ENCODE peak calls at places on chromosome 20, in five cellular contexts. Z is HT-29, E is hippocampal formation, T is NCI-H1105 treated with DMSO at 0.1 percent for 48 hours, M is adipocyte. R is an unnamed sample.

GRCh38 chr20:48760403-48760889 is 67.4 kb downstream of the PREX1 start:
- DNase-seq in Z (no peak), M (no peak), T (no peak), E (no peak), R (peak; percentile 39)

GRCh38 chr20:42191140-42191860 is 573.1 kb upstream of the CHD6 start:
- DNase-seq in Z (no peak), T (no peak), M (no peak), E (no peak), R (no peak)

GRCh38 chr20:29689411-29690225 is 1567.8 kb upstream of the DEFB115 start:
- DNase-seq in T (peak; percentile 91), Z (no peak), E (no peak), M (no peak), R (peak; percentile 69)

GRCh38 chr20:17594443-17594842 is 24.6 kb downstream of the DSTN start:
- DNase-seq in Z (peak; percentile 75), T (no peak), M (peak; percentile 53), E (no peak), R (peak; percentile 36)

GRCh38 chr20:5642155-5642981 is 107.8 kb upstream of the SHLD1 start:
- DNase-seq in T (peak; percentile 12), M (peak; percentile 66), Z (no peak), E (no peak), R (peak; percentile 54)

GRCh38 chr20:58482416-58482815 is 32.8 kb downstream of the APCDD1L start:
- DNase-seq in T (no peak), Z (no peak), M (no peak), E (no peak), R (peak; percentile 32)

GRCh38 chr20:58538752-58539151 is 23.6 kb upstream of the APCDD1L start:
- DNase-seq in Z (no peak), M (no peak), T (no peak), E (no peak), R (no peak)

GRCh38 chr20:51650685-51651134 is 108.2 kb upstream of the NFATC2 start:
- DNase-seq in M (peak; percentile 61), T (no peak), Z (no peak), E (no peak), R (peak; percentile 40)

GRCh38 chr20:62771396-62772102 is 24.7 kb upstream of the MRGBP start:
- DNase-seq in M (no peak), E (no peak), T (no peak), Z (no peak), R (no peak)

GRCh38 chr20:48286571-48287551 is 501.6 kb upstream of the SULF2 start:
- DNase-seq in Z (peak; percentile 49), M (peak; percentile 21), T (no peak), E (no peak), R (peak; percentile 30)

GRCh38 chr20:41563087-41563486 is 55.1 kb downstream of the CHD6 start:
- DNase-seq in M (no peak), E (no peak), Z (no peak), T (no peak), R (no peak)

GRCh38 chr20:25325073-25325472 is 65.6 kb downstream of the ABHD12 start:
- DNase-seq in E (no peak), Z (no peak), M (no peak), T (no peak), R (no peak)

GRCh38 chr20:13800728-13801134 is 15.9 kb downstream of the NDUFAF5 start:
- DNase-seq in M (peak; percentile 81), Z (peak; percentile 65), E (no peak), T (peak; percentile 99), R (peak; percentile 88)

GRCh38 chr20:31849306-31849930 is 4.0 kb upstream of the FOXS1 start:
- DNase-seq in M (no peak), T (peak; percentile 87), Z (peak; percentile 72), E (no peak), R (no peak)

GRCh38 chr20:32252189-32252588 is 25.3 kb upstream of the KIF3B start:
- DNase-seq in E (no peak), Z (no peak), T (no peak), M (no peak), R (no peak)

GRCh38 chr20:3557237-3557636 is 86.4 kb downstream of the ATRN start:
- DNase-seq in T (no peak), E (peak; percentile 10), M (no peak), Z (no peak), R (no peak)

GRCh38 chr20:56730003-56730402 is 100.9 kb downstream of the TFAP2C start:
- DNase-seq in T (no peak), E (no peak), M (no peak), Z (no peak), R (no peak)

GRCh38 chr20:6566821-6567220 is 200.7 kb upstream of the BMP2 start:
- DNase-seq in M (peak; percentile 88), Z (no peak), T (no peak), E (no peak), R (no peak)

R was measured in AG20443.